ENCODE peak calls at places on chromosome 16, in five cellular contexts. One of them, this sample, is unnamed.
A peak's percentile ranks its signal among the peaks of the same experiment; 100 is the strongest.

GRCh38 chr16:69064164-69064563 is 41.3 kb upstream of the HAS3 start:
- DNase-seq in tibial artery: no peak
- DNase-seq in astrocyte of the spinal cord: no peak
- DNase-seq in HFF-Myc: no peak
- DNase-seq in transverse colon: no peak
- DNase-seq in this sample: no peak

GRCh38 chr16:75305364-75306101 is 54.1 kb upstream of the BCAR1 start:
- DNase-seq in transverse colon: peak; percentile 90
- DNase-seq in astrocyte of the spinal cord: peak; percentile 100
- DNase-seq in HFF-Myc: peak; percentile 100
- DNase-seq in tibial artery: peak; percentile 91
- DNase-seq in this sample: peak; percentile 72

GRCh38 chr16:23317266-23317661 is 15.2 kb downstream of the SCNN1B start:
- DNase-seq in tibial artery: no peak
- DNase-seq in transverse colon: peak; percentile 84
- DNase-seq in HFF-Myc: no peak
- DNase-seq in astrocyte of the spinal cord: no peak
- DNase-seq in this sample: peak; percentile 88

GRCh38 chr16:15993946-15994665 is 44.7 kb downstream of the ABCC1 start:
- DNase-seq in tibial artery: peak; percentile 56
- DNase-seq in HFF-Myc: no peak
- DNase-seq in transverse colon: no peak
- DNase-seq in astrocyte of the spinal cord: peak; percentile 92
- DNase-seq in this sample: no peak

GRCh38 chr16:21301895-21302291 is 23.8 kb upstream of the CRYM start:
- DNase-seq in HFF-Myc: no peak
- DNase-seq in tibial artery: no peak
- DNase-seq in astrocyte of the spinal cord: peak; percentile 48
- DNase-seq in transverse colon: no peak
- DNase-seq in this sample: no peak

GRCh38 chr16:86457621-86458456 is 52.5 kb upstream of the FOXF1 start:
- DNase-seq in astrocyte of the spinal cord: peak; percentile 48
- DNase-seq in tibial artery: peak; percentile 40
- DNase-seq in HFF-Myc: peak; percentile 88
- DNase-seq in transverse colon: peak; percentile 36
- DNase-seq in this sample: no peak

GRCh38 chr16:35629001-35629400 is 2169.6 kb downstream of the TP53TG3F start:
- DNase-seq in transverse colon: no peak
- DNase-seq in tibial artery: no peak
- DNase-seq in astrocyte of the spinal cord: no peak
- DNase-seq in HFF-Myc: no peak
- DNase-seq in this sample: no peak

GRCh38 chr16:81543571-81543970 is 99.0 kb downstream of the CMIP start:
- DNase-seq in HFF-Myc: no peak
- DNase-seq in transverse colon: no peak
- DNase-seq in tibial artery: no peak
- DNase-seq in astrocyte of the spinal cord: no peak
- DNase-seq in this sample: no peak

GRCh38 chr16:57916735-57917450 is 54.0 kb downstream of the CNGB1 start:
- DNase-seq in astrocyte of the spinal cord: no peak
- DNase-seq in HFF-Myc: no peak
- DNase-seq in tibial artery: no peak
- DNase-seq in transverse colon: no peak
- DNase-seq in this sample: no peak

GRCh38 chr16:14501331-14502255 is 128.5 kb downstream of the PARN start:
- DNase-seq in tibial artery: peak; percentile 90
- DNase-seq in HFF-Myc: peak; percentile 96
- DNase-seq in astrocyte of the spinal cord: peak; percentile 97
- DNase-seq in transverse colon: peak; percentile 79
- DNase-seq in this sample: peak; percentile 84

GRCh38 chr16:11094075-11094593 is 149.8 kb downstream of the CLEC16A start:
- DNase-seq in astrocyte of the spinal cord: peak; percentile 63
- DNase-seq in tibial artery: no peak
- DNase-seq in transverse colon: peak; percentile 44
- DNase-seq in HFF-Myc: no peak
- DNase-seq in this sample: peak; percentile 48

GRCh38 chr16:77191259-77191969 is 424 bp downstream of the MON1B start:
- DNase-seq in transverse colon: peak; percentile 27
- DNase-seq in tibial artery: no peak
- DNase-seq in HFF-Myc: no peak
- DNase-seq in astrocyte of the spinal cord: no peak
- DNase-seq in this sample: peak; percentile 46

GRCh38 chr16:14444979-14445810 is 184.9 kb downstream of the PARN start:
- DNase-seq in astrocyte of the spinal cord: no peak
- DNase-seq in tibial artery: no peak
- DNase-seq in HFF-Myc: no peak
- DNase-seq in transverse colon: no peak
- DNase-seq in this sample: no peak

GRCh38 chr16:81337097-81337496 is 22.3 kb downstream of the GAN start:
- DNase-seq in HFF-Myc: no peak
- DNase-seq in astrocyte of the spinal cord: no peak
- DNase-seq in tibial artery: no peak
- DNase-seq in transverse colon: no peak
- DNase-seq in this sample: no peak

GRCh38 chr16:81841709-81842108 is 62.6 kb downstream of the PLCG2 start:
- DNase-seq in tibial artery: no peak
- DNase-seq in astrocyte of the spinal cord: no peak
- DNase-seq in transverse colon: no peak
- DNase-seq in HFF-Myc: no peak
- DNase-seq in this sample: no peak

GRCh38 chr16:15874745-15875314 is 13.6 kb downstream of the CEP20 start:
- DNase-seq in tibial artery: peak; percentile 55
- DNase-seq in transverse colon: peak; percentile 53
- DNase-seq in HFF-Myc: peak; percentile 49
- DNase-seq in astrocyte of the spinal cord: peak; percentile 72
- DNase-seq in this sample: peak; percentile 39

GRCh38 chr16:6274366-6274765 is 1058.3 kb upstream of the RBFOX1 start:
- DNase-seq in astrocyte of the spinal cord: no peak
- DNase-seq in transverse colon: no peak
- DNase-seq in tibial artery: no peak
- DNase-seq in HFF-Myc: no peak
- DNase-seq in this sample: no peak

GRCh38 chr16:4360538-4361021 is 9.5 kb upstream of the PAM16 start:
- DNase-seq in HFF-Myc: no peak
- DNase-seq in astrocyte of the spinal cord: no peak
- DNase-seq in tibial artery: no peak
- DNase-seq in transverse colon: no peak
- DNase-seq in this sample: no peak

GRCh38 chr16:23821467-23821866 is 14.3 kb upstream of the PRKCB start:
- DNase-seq in transverse colon: no peak
- DNase-seq in astrocyte of the spinal cord: no peak
- DNase-seq in tibial artery: no peak
- DNase-seq in HFF-Myc: no peak
- DNase-seq in this sample: no peak

GRCh38 chr16:81319221-81319912 is 4.6 kb downstream of the GAN start:
- DNase-seq in astrocyte of the spinal cord: peak; percentile 79
- DNase-seq in transverse colon: no peak
- DNase-seq in tibial artery: no peak
- DNase-seq in HFF-Myc: no peak
- DNase-seq in this sample: no peak

GRCh38 chr16:50534556-50534955 is 13.6 kb upstream of the NKD1 start:
- DNase-seq in tibial artery: no peak
- DNase-seq in HFF-Myc: no peak
- DNase-seq in astrocyte of the spinal cord: no peak
- DNase-seq in transverse colon: no peak
- DNase-seq in this sample: no peak

GRCh38 chr16:9332574-9333148 is 241.2 kb downstream of the HAPSTR1 start:
- DNase-seq in transverse colon: no peak
- DNase-seq in HFF-Myc: no peak
- DNase-seq in astrocyte of the spinal cord: no peak
- DNase-seq in tibial artery: no peak
- DNase-seq in this sample: peak; percentile 9

GRCh38 chr16:9333515-9333914 is 242.1 kb downstream of the HAPSTR1 start:
- DNase-seq in transverse colon: no peak
- DNase-seq in astrocyte of the spinal cord: no peak
- DNase-seq in tibial artery: no peak
- DNase-seq in HFF-Myc: no peak
- DNase-seq in this sample: no peak

GRCh38 chr16:9337262-9338032 is 246.0 kb downstream of the HAPSTR1 start:
- DNase-seq in astrocyte of the spinal cord: no peak
- DNase-seq in transverse colon: no peak
- DNase-seq in tibial artery: no peak
- DNase-seq in HFF-Myc: no peak
- DNase-seq in this sample: no peak

GRCh38 chr16:9331503-9331902 is 240.1 kb downstream of the HAPSTR1 start:
- DNase-seq in tibial artery: no peak
- DNase-seq in astrocyte of the spinal cord: no peak
- DNase-seq in HFF-Myc: no peak
- DNase-seq in transverse colon: no peak
- DNase-seq in this sample: no peak

DNA sequence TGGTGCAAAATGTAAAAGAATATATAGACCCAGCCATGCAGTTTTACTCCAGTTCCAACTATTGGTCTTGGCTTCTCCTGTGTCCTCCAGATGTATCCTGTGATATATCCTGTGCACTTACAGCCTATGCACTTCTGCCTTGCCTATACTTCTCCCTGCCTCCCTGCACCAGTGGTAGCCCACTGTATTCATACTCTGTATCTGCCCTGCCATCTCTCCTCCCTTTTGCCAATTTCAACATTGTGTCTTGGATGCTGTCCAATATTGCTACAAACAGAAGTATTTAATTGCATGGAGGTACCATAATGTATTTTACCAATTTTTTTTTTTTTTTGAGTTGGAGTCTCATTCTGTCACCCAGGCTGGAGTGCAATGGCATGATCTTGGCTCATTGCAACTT is 242.6 kb downstream of the HAPSTR1 start:
- DNase-seq in tibial artery: no peak
- DNase-seq in astrocyte of the spinal cord: no peak
- DNase-seq in transverse colon: no peak
- DNase-seq in HFF-Myc: no peak
- DNase-seq in this sample: no peak
- H3K4me3 ChIP-seq in tibial artery: no peak overlapping the region
- H3K4me3 ChIP-seq in astrocyte of the spinal cord: no peak overlapping the region
- H3K4me3 ChIP-seq in transverse colon: no peak overlapping the region
- H3K4me3 ChIP-seq in HFF-Myc: no peak overlapping the region
- H3K4me3 ChIP-seq in this sample: no peak overlapping the region

GRCh38 chr16:85027349-85027967 is at the start of gene KIAA0513:
- DNase-seq in HFF-Myc: no peak
- DNase-seq in transverse colon: peak; percentile 96
- DNase-seq in astrocyte of the spinal cord: peak; percentile 93
- DNase-seq in tibial artery: peak; percentile 91
- DNase-seq in this sample: peak; percentile 94

GRCh38 chr16:85029981-85030381 is 2.4 kb downstream of the KIAA0513 start:
- DNase-seq in astrocyte of the spinal cord: no peak
- DNase-seq in HFF-Myc: no peak
- DNase-seq in tibial artery: no peak
- DNase-seq in transverse colon: peak; percentile 54
- DNase-seq in this sample: no peak

GRCh38 chr16:85028638-85029412 is 1.2 kb downstream of the KIAA0513 start:
- DNase-seq in tibial artery: peak; percentile 64
- DNase-seq in HFF-Myc: no peak
- DNase-seq in astrocyte of the spinal cord: peak; percentile 61
- DNase-seq in transverse colon: peak; percentile 80
- DNase-seq in this sample: no peak

GRCh38 chr16:85027968-85028637 is 508 bp downstream of the KIAA0513 start:
- DNase-seq in astrocyte of the spinal cord: no peak
- DNase-seq in transverse colon: peak; percentile 46
- DNase-seq in tibial artery: no peak
- DNase-seq in HFF-Myc: no peak
- DNase-seq in this sample: no peak

GRCh38 chr16:85029413-85029794 is 1.8 kb downstream of the KIAA0513 start:
- DNase-seq in transverse colon: peak; percentile 46
- DNase-seq in tibial artery: no peak
- DNase-seq in HFF-Myc: no peak
- DNase-seq in astrocyte of the spinal cord: peak; percentile 34
- DNase-seq in this sample: no peak
- H3K4me3 ChIP-seq in transverse colon: no peak overlapping the region
- H3K4me3 ChIP-seq in tibial artery: peak overlapping the region; percentile 79
- H3K4me3 ChIP-seq in HFF-Myc: no peak overlapping the region
- H3K4me3 ChIP-seq in astrocyte of the spinal cord: no peak overlapping the region
- H3K4me3 ChIP-seq in this sample: no peak overlapping the region

GRCh38 chr16:578870-579405 is 9.2 kb downstream of the PIGQ start:
- DNase-seq in astrocyte of the spinal cord: peak; percentile 71
- DNase-seq in tibial artery: peak; percentile 62
- DNase-seq in HFF-Myc: no peak
- DNase-seq in transverse colon: peak; percentile 79
- DNase-seq in this sample: peak; percentile 75
- H3K4me3 ChIP-seq in astrocyte of the spinal cord: no peak overlapping the region
- H3K4me3 ChIP-seq in tibial artery: no peak overlapping the region
- H3K4me3 ChIP-seq in HFF-Myc: no peak overlapping the region
- H3K4me3 ChIP-seq in transverse colon: no peak overlapping the region
- H3K4me3 ChIP-seq in this sample: no peak overlapping the region

DNA sequence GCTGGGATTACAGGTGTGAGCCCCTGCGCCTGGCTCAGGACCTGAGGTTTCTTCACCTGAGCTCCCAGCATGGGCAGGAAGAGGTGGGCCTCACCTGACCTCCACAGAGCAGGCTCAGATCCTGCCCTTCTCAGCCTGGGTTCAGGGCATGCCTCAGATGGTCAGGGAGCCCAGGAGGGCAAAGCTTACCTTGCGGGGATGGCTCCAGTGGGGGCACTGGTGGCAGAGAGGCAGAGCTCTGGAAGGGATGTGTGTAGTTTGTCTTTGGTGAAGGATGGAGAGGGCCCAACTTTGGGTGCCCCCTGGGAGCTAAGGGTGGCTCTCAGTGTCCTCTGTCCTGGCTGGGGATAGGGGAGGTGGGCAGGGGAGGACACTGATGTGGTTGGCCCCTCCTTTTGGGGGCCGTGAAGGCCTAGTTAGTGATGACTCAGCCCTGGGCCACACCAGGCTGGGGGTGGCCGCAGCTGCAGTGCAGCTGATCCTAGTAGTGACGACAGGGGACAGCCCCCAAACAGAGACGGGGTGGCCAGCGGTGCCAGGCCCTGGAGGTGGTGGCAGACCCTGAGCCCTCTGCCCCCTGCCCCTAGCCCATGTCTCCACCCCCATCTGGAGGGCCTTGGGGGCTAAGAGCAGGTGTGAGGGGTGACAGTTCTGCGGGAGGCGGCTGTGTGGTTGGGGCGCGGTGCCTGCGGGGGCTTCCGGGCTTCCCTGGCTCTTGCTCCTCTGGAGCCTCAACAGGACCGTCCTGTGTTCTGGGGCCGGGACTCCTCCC is 5.8 kb downstream of the NHERF2 start:
- DNase-seq in transverse colon: no peak
- DNase-seq in tibial artery: no peak
- DNase-seq in astrocyte of the spinal cord: no peak
- DNase-seq in HFF-Myc: no peak
- DNase-seq in this sample: no peak
- H3K4me3 ChIP-seq in transverse colon: no peak overlapping the region
- H3K4me3 ChIP-seq in tibial artery: peak overlapping the region; percentile 42
- H3K4me3 ChIP-seq in astrocyte of the spinal cord: no peak overlapping the region
- H3K4me3 ChIP-seq in HFF-Myc: peak overlapping the region; percentile 14
- H3K4me3 ChIP-seq in this sample: no peak overlapping the region

GRCh38 chr16:12903325-12904040 is 2.1 kb downstream of the SHISA9 start:
- DNase-seq in HFF-Myc: no peak
- DNase-seq in astrocyte of the spinal cord: no peak
- DNase-seq in tibial artery: no peak
- DNase-seq in transverse colon: no peak
- DNase-seq in this sample: no peak
- H3K4me3 ChIP-seq in HFF-Myc: no peak overlapping the region
- H3K4me3 ChIP-seq in astrocyte of the spinal cord: peak overlapping the region; percentile 15
- H3K4me3 ChIP-seq in tibial artery: no peak overlapping the region
- H3K4me3 ChIP-seq in transverse colon: no peak overlapping the region
- H3K4me3 ChIP-seq in this sample: no peak overlapping the region

This sample was measured in lung.